ENCODE peak calls at places on chromosomes 1 and 21, in eight cellular contexts. X, N, G, H, W, O, E and B are unnamed samples.

GRCh38 chr1:44036409-44037111 is 5.3 kb upstream of the SLC6A9 start:
- DNase-seq in O (peak; percentile 67), H (peak; percentile 64), G (peak; percentile 80), N (peak; percentile 64), W (no peak), X (no peak), E (peak; percentile 73), B (peak; percentile 81)

GRCh38 chr1:170707959-170708666 is 44.2 kb downstream of the PRRX1 start:
- DNase-seq in E (peak; percentile 97), N (no peak), X (no peak), W (peak; percentile 93), G (no peak), H (peak; percentile 98), O (peak; percentile 95), B (no peak)

GRCh38 chr21:46128106-46128982 is 27.0 kb downstream of the FTCD start:
- DNase-seq in H (no peak), W (no peak), N (no peak), X (no peak), E (no peak), O (peak; percentile 30), G (no peak), B (no peak)

GRCh38 chr1:200535605-200536004 is 84.9 kb downstream of the KIF14 start:
- DNase-seq in X (no peak), E (peak; percentile 86), O (peak; percentile 23), H (peak; percentile 63), W (no peak), G (peak; percentile 26), N (no peak), B (no peak)

GRCh38 chr1:155499953-155500621 is 62.5 kb downstream of the ASH1L start:
- DNase-seq in N (no peak), X (no peak), W (no peak), G (no peak), O (peak; percentile 14), E (peak; percentile 17), H (no peak), B (no peak)

GRCh38 chr1:3625151-3625907 is 514 bp downstream of the TPRG1L start:
- DNase-seq in E (peak; percentile 58), W (no peak), X (no peak), N (no peak), H (no peak), O (peak; percentile 32), G (no peak), B (peak; percentile 77)

GRCh38 chr21:45543710-45544448 is 1.6 kb upstream of the SLC19A1 start:
- DNase-seq in N (no peak), O (no peak), G (peak; percentile 12), H (no peak), X (no peak), E (no peak), W (no peak), B (peak; percentile 8)

GRCh38 chr1:66599899-66600737 is 66.2 kb downstream of the SGIP1 start:
- DNase-seq in W (no peak), H (no peak), O (no peak), G (no peak), X (no peak), N (no peak), E (no peak), B (no peak)

GRCh38 chr1:157045251-157046218 is at the start of gene ARHGEF11:
- DNase-seq in H (peak; percentile 64), O (peak; percentile 88), W (peak; percentile 35), G (peak; percentile 91), X (peak; percentile 96), E (peak; percentile 86), N (peak; percentile 85), B (peak; percentile 92)

GRCh38 chr21:36647279-36648093 is 51.4 kb upstream of the SIM2 start:
- DNase-seq in E (peak; percentile 33), H (no peak), X (no peak), W (no peak), N (no peak), G (peak; percentile 33), O (peak; percentile 38), B (no peak)

GRCh38 chr1:109466440-109467300 is at the start of gene SYPL2:
- DNase-seq in O (peak; percentile 39), N (peak; percentile 44), X (no peak), W (no peak), G (peak; percentile 76), H (no peak), E (no peak), B (peak; percentile 48)

GRCh38 chr1:246705368-246705767 is 18.8 kb upstream of the SCCPDH start:
- DNase-seq in H (no peak), X (no peak), N (no peak), E (peak; percentile 85), W (peak; percentile 92), G (no peak), O (peak; percentile 97), B (no peak)

GRCh38 chr1:60169206-60169605 is 95.6 kb upstream of the C1orf87 start:
- DNase-seq in E (no peak), O (peak; percentile 51), N (no peak), H (no peak), G (no peak), W (no peak), X (no peak), B (no peak)

GRCh38 chr1:24236170-24237045 is 49.3 kb upstream of the IFNLR1 start:
- DNase-seq in W (peak; percentile 3), E (peak; percentile 95), G (no peak), H (peak; percentile 15), N (no peak), X (no peak), O (peak; percentile 65), B (no peak)

GRCh38 chr1:67264899-67265298 is 42.8 kb upstream of the IL12RB2 start:
- DNase-seq in E (no peak), G (no peak), N (no peak), W (no peak), H (no peak), O (no peak), X (no peak), B (no peak)

GRCh38 chr1:77412794-77413530 is 131.1 kb downstream of the AK5 start:
- DNase-seq in O (no peak), E (no peak), X (no peak), N (no peak), H (no peak), G (peak; percentile 14), W (no peak), B (no peak)

GRCh38 chr1:155598842-155599331 is 11.1 kb upstream of the MSTO1 start:
- DNase-seq in G (no peak), X (no peak), W (peak; percentile 8), N (no peak), E (peak; percentile 12), O (peak; percentile 45), H (no peak), B (no peak)

GRCh38 chr1:172449585-172450523 is 6.0 kb upstream of the PIGC start:
- DNase-seq in O (peak; percentile 67), W (no peak), E (peak; percentile 63), H (peak; percentile 39), G (peak; percentile 57), X (no peak), N (peak; percentile 43), B (peak; percentile 65)

GRCh38 chr1:203349757-203350522 is 982 bp downstream of the FMOD start:
- DNase-seq in O (no peak), W (no peak), G (no peak), H (no peak), X (no peak), E (no peak), N (no peak), B (no peak)

GRCh38 chr1:203353486-203353885 is 2.6 kb upstream of the FMOD start:
- DNase-seq in H (no peak), G (no peak), N (no peak), W (no peak), E (no peak), X (no peak), O (no peak), B (no peak)

GRCh38 chr1:203354246-203354645 is 3.3 kb upstream of the FMOD start:
- DNase-seq in O (peak; percentile 89), E (no peak), W (no peak), N (no peak), X (no peak), H (no peak), G (no peak), B (no peak)

GRCh38 chr1:203349166-203349565 is 1.8 kb downstream of the FMOD start:
- DNase-seq in W (no peak), H (no peak), X (no peak), G (no peak), O (no peak), E (no peak), N (no peak), B (no peak)

DNA sequence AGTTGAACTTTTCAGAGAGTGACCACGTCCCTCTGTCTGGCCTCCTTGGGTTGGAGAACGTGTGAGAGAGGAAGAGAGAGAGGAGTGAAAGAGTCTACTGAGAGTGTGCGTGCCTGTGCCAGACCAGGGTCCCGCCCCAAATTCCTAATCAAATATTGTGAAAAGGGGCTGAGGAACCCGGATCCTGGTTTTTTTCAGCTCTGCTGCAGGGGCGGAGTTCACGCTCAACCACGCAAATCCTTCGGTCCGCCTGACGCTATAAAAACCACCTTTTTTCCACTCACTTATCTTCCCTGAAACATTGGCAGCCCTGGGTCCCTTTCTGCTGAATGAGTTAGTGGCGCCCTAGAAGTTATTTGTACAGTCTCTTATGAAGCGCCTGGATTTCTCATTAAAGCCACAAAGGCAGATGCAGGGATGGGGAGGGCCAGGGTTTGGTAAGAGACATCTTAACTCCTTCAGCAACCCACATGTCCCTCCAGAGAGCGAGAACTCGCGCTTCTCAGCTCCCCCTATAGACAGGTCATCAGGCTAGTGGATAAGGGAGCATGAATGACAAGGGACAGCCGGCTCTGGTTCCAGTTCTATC is at the start of gene FMOD:
- DNase-seq in X (no peak), G (peak; percentile 49), N (no peak), W (no peak), H (no peak), O (peak; percentile 72), E (no peak), B (no peak)
- TF ChIP-seq CTCF in X (no peak), G (no peak), N (no peak), W (peak; percentile 15), H (peak; percentile 16), O (peak; percentile 9), E (no peak), B (no peak)

DNA sequence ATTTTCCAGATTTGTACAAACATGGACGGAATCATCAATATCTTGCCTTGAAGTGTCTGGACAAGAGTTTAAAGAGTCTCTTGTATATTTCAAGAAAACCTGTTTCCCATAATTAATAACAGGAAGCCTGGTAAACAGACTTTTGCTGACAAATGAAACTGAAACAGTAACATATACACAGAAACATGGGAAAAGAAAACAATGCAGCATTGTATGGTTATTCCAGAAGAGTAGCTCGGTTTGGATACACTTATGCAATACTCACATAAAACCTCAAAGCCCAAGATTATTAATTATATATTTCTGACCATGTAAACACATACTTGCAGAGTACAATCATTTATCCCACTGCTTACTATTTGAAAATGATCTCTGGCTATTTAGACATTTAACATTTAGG is 265.5 kb downstream of the PTPRC start:
- DNase-seq in N (no peak), E (peak; percentile 54), W (no peak), X (no peak), O (peak; percentile 82), G (no peak), H (no peak), B (no peak)
- TF ChIP-seq CTCF in N (no peak), E (no peak), W (no peak), X (no peak), O (no peak), G (no peak), H (no peak), B (no peak)

GRCh38 chr1:31421404-31422040 is 8.5 kb downstream of the SERINC2 start:
- DNase-seq in O (peak; percentile 48), G (peak; percentile 65), X (no peak), H (no peak), W (no peak), N (peak; percentile 34), E (no peak), B (no peak)
- TF ChIP-seq CTCF in O (peak; percentile 61), G (no peak), X (no peak), H (peak; percentile 73), W (peak; percentile 49), N (peak; percentile 56), E (peak; percentile 46), B (no peak)

GRCh38 chr1:115364044-115364775 is 26.2 kb upstream of the NGF start:
- DNase-seq in N (no peak), H (no peak), W (peak; percentile 40), O (peak; percentile 58), E (no peak), X (no peak), G (no peak), B (no peak)
- TF ChIP-seq CTCF in N (no peak), H (no peak), W (no peak), O (no peak), E (no peak), X (no peak), G (no peak), B (no peak)